ENCODE peak calls at places on chromosomes 4 and X, in four cellular contexts. N is esophagus squamous epithelium, J is transverse colon, T is stomach. L is an unnamed sample.

GRCh38 chr4:169005453-169006099 is 4.5 kb downstream of the CBR4 start:
- DNase-seq in N (no peak), J (no peak), T (no peak), L (no peak)

GRCh38 chr4:132332932-132333722 is 816.0 kb upstream of the PCDH10 start:
- DNase-seq in N (no peak), J (no peak), T (no peak), L (no peak)

GRCh38 chrX:151680805-151681204 is 14.5 kb upstream of the PRRG3 start:
- DNase-seq in N (no peak), J (peak), T (peak), L (no peak)

GRCh38 chrX:38473715-38474114 is 87.6 kb upstream of the TSPAN7 start:
- DNase-seq in N (no peak), J (no peak), T (no peak), L (no peak)

GRCh38 chrX:136766785-136767103 is 14.0 kb downstream of the ARHGEF6 start:
- DNase-seq in N (no peak), J (no peak), T (no peak), L (no peak)

GRCh38 chr4:5883916-5884315 is 9.0 kb downstream of the CRMP1 start:
- DNase-seq in N (no peak), J (no peak), T (no peak), L (no peak)

GRCh38 chrX:19794690-19795089 is 92.7 kb downstream of the SH3KBP1 start:
- DNase-seq in N (no peak), J (no peak), T (no peak), L (no peak)

GRCh38 chrX:37060999-37061398 is 52.8 kb downstream of the FAM47C start:
- DNase-seq in N (no peak), J (no peak), T (no peak), L (no peak)

GRCh38 chrX:41906515-41907165 is 16.7 kb downstream of the CASK start:
- DNase-seq in N (no peak), J (no peak), T (no peak), L (no peak)

GRCh38 chrX:154419688-154420401 is 8.5 kb downstream of the TAFAZZIN start:
- DNase-seq in N (no peak), J (no peak), T (no peak), L (no peak)

GRCh38 chrX:106286053-106286650 is 118.0 kb downstream of the PWWP3B start:
- DNase-seq in N (no peak), J (no peak), T (no peak), L (no peak)

GRCh38 chrX:100830547-100830946 is 10.4 kb downstream of the CSTF2 start:
- DNase-seq in N (no peak), J (no peak), T (no peak), L (no peak)

GRCh38 chr4:168883513-168883912 is 126.5 kb downstream of the CBR4 start:
- DNase-seq in N (no peak), J (no peak), T (no peak), L (no peak)

GRCh38 chr4:109251396-109251795 is 51.1 kb downstream of the COL25A1 start:
- DNase-seq in N (no peak), J (no peak), T (no peak), L (no peak)

GRCh38 chr4:39154009-39154408 is 28.3 kb upstream of the WDR19 start:
- DNase-seq in N (no peak), J (no peak), T (no peak), L (no peak)

GRCh38 chrX:10618911-10619310 is 1.5 kb downstream of the MID1 start:
- DNase-seq in N (no peak), J (no peak), T (no peak), L (no peak)

GRCh38 chr4:3792813-3793212 is 26.6 kb downstream of the ADRA2C start:
- DNase-seq in N (no peak), J (no peak), T (no peak), L (no peak)

GRCh38 chr4:78298618-78299017 is 241.5 kb downstream of the FRAS1 start:
- DNase-seq in N (no peak), J (no peak), T (no peak), L (no peak)

DNA sequence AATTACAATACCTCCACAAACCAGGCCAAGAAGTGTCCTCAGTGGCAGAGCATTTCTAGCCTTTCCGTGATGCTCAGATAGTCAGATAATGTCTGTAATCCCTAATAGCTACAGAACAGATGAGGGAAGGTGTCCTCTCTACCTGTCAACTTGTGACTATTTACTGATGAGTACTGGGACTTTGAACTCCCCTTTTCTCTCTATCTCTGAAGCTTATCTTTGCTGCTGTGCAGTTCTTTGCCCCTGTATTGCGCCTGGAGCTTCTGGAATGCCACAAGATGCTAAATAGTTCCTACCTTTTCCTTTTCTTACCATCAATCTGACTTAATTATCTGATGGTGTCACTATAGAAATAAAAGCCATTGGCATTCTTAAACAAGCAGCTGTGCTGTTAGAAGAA is 30.5 kb downstream of the FGF2 start:
- DNase-seq in N (no peak), J (no peak), T (no peak), L (no peak)
- H3K27ac ChIP-seq in N (no peak), J (no peak), T (no peak), L (no peak)

GRCh38 chrX:130401415-130402210 is at the start of gene RBMX2:
- DNase-seq in N (peak), J (peak), T (peak), L (peak)
- TF ChIP-seq POLR2A in N (no peak), J (peak), T (no peak), L (no peak)

GRCh38 chr4:42488114-42488513 is 90.8 kb downstream of the SHISA3 start:
- DNase-seq in N (no peak), J (no peak), T (no peak), L (no peak)

GRCh38 chr4:42487230-42487629 is 89.9 kb downstream of the SHISA3 start:
- DNase-seq in N (no peak), J (no peak), T (no peak), L (no peak)

GRCh38 chr4:42490015-42490414 is 92.7 kb downstream of the SHISA3 start:
- DNase-seq in N (no peak), J (no peak), T (no peak), L (no peak)

GRCh38 chr4:42489095-42489494 is 91.8 kb downstream of the SHISA3 start:
- DNase-seq in N (no peak), J (no peak), T (no peak), L (no peak)

DNA sequence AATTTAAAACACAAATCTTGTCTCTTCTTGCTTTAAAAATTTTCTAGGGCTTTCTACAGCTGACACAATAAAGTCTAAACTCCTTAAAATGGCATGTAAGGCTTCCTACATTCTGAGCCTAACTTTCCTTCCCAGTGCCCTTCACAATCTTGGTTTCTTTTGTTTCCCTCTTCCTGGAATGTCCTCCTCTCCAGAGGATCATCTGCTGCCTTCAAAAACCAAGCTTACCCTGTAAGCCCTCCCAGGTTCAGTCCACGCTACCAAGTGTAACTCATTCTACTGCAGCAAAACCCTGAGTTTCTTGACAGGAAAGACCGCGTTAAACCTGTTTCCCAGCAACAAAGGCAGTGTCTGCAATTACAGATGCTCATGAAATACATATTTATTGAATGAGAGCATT is 91.3 kb downstream of the SHISA3 start:
- DNase-seq in N (no peak), J (no peak), T (no peak), L (no peak)
- H3K27ac ChIP-seq in N (no peak), J (no peak), T (no peak), L (no peak)

DNA sequence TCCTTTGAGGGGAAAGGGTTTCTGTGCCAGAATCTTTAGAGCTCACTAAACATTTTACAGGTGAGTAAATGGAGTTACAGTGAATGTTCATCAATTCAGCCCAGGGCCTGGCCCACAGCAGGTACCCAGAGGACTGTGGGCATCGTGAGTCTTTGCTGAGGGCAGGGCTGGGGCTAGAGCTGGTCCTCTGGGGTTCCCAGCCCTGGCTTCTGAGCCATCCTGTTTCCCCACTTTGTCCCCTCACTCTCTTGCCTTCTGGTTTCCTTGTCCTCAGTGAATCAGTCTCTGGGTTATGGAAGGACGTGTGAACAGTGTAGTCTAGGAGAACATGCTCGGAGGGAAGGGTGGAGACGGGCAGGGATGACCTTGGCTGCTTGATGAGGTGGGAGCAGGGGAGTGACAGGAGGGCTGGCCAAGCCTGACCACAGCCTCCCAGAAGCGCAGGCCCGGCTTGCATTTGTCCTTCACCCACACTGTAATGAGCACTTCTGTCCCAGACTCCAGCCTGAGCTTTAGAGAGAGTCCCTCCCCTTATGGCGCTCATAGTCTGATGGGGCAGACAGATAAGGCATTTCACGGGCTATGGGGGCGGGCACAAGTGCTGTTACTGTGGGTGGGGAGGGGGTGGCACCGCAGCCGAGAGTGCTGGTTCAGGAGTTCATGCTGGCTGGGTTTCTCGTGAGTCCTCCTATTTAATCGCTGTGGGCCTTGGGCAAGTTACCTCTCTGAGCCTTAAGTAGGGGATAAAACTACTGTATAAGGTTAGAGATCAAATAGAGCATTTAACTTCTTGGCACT is 17.3 kb downstream of the TBC1D14 start:
- DNase-seq in N (no peak), J (peak), T (peak), L (no peak)
- TF ChIP-seq POLR2A in N (no peak), J (peak), T (no peak), L (no peak)